ENCODE peak calls at places on chromosomes 3 and 15, in six cellular contexts. One of them, this sample, is unnamed.

GRCh38 chr3:144358191-144358590 is 386.6 kb downstream of the DIPK2A start:
- DNase-seq in endothelial cell of umbilical vein: no peak
- DNase-seq in H1: no peak
- DNase-seq in K562: no peak
- DNase-seq in GM12878: no peak
- DNase-seq in HepG2: no peak
- DNase-seq in this sample: no peak

GRCh38 chr3:24288538-24289236 is 206.0 kb downstream of the THRB start:
- DNase-seq in H1: no peak
- DNase-seq in GM12878: no peak
- DNase-seq in K562: no peak
- DNase-seq in HepG2: no peak
- DNase-seq in endothelial cell of umbilical vein: no peak
- DNase-seq in this sample: no peak

GRCh38 chr3:110680365-110680909 is 391.2 kb upstream of the NECTIN3 start:
- DNase-seq in endothelial cell of umbilical vein: no peak
- DNase-seq in H1: no peak
- DNase-seq in GM12878: no peak
- DNase-seq in HepG2: no peak
- DNase-seq in K562: no peak
- DNase-seq in this sample: no peak

GRCh38 chr3:112539825-112540517 is 21.8 kb downstream of the ATG3 start:
- DNase-seq in K562: no peak
- DNase-seq in GM12878: peak; percentile 38
- DNase-seq in endothelial cell of umbilical vein: no peak
- DNase-seq in HepG2: no peak
- DNase-seq in H1: no peak
- DNase-seq in this sample: no peak

GRCh38 chr15:94856267-94856854 is 625.0 kb downstream of the MCTP2 start:
- DNase-seq in H1: no peak
- DNase-seq in GM12878: no peak
- DNase-seq in K562: peak; percentile 28
- DNase-seq in HepG2: no peak
- DNase-seq in endothelial cell of umbilical vein: no peak
- DNase-seq in this sample: no peak

GRCh38 chr3:161233557-161233956 is 12.4 kb downstream of the NMD3 start:
- DNase-seq in H1: no peak
- DNase-seq in endothelial cell of umbilical vein: no peak
- DNase-seq in K562: no peak
- DNase-seq in GM12878: no peak
- DNase-seq in HepG2: no peak
- DNase-seq in this sample: no peak

GRCh38 chr3:127675651-127676391 is 3.1 kb downstream of the ABTB1 start:
- DNase-seq in endothelial cell of umbilical vein: no peak
- DNase-seq in K562: no peak
- DNase-seq in GM12878: no peak
- DNase-seq in H1: peak; percentile 39
- DNase-seq in HepG2: no peak
- DNase-seq in this sample: no peak

GRCh38 chr3:175129571-175129970 is 270.4 kb downstream of the NAALADL2 start:
- DNase-seq in GM12878: no peak
- DNase-seq in H1: no peak
- DNase-seq in K562: no peak
- DNase-seq in HepG2: no peak
- DNase-seq in endothelial cell of umbilical vein: no peak
- DNase-seq in this sample: no peak

GRCh38 chr3:132167870-132168269 is 133.1 kb upstream of the CPNE4 start:
- DNase-seq in H1: no peak
- DNase-seq in endothelial cell of umbilical vein: no peak
- DNase-seq in K562: no peak
- DNase-seq in GM12878: no peak
- DNase-seq in HepG2: no peak
- DNase-seq in this sample: no peak

GRCh38 chr3:48426401-48426909 is 3.4 kb downstream of the PLXNB1 start:
- DNase-seq in K562: no peak
- DNase-seq in HepG2: no peak
- DNase-seq in GM12878: no peak
- DNase-seq in H1: no peak
- DNase-seq in endothelial cell of umbilical vein: no peak
- DNase-seq in this sample: no peak

GRCh38 chr3:57778499-57778898 is 22.4 kb downstream of the SLMAP start:
- DNase-seq in K562: no peak
- DNase-seq in GM12878: no peak
- DNase-seq in HepG2: no peak
- DNase-seq in H1: no peak
- DNase-seq in endothelial cell of umbilical vein: no peak
- DNase-seq in this sample: no peak

GRCh38 chr3:143822374-143822773 is 25.9 kb downstream of the SLC9A9 start:
- DNase-seq in H1: no peak
- DNase-seq in endothelial cell of umbilical vein: no peak
- DNase-seq in HepG2: no peak
- DNase-seq in K562: no peak
- DNase-seq in GM12878: no peak
- DNase-seq in this sample: no peak

GRCh38 chr3:128294999-128295468 is 141.8 kb downstream of the EEFSEC start:
- DNase-seq in GM12878: no peak
- DNase-seq in endothelial cell of umbilical vein: no peak
- DNase-seq in HepG2: no peak
- DNase-seq in H1: peak; percentile 35
- DNase-seq in K562: no peak
- DNase-seq in this sample: no peak

GRCh38 chr3:46865034-46865507 is 1.8 kb upstream of the MYL3 start:
- DNase-seq in HepG2: no peak
- DNase-seq in K562: no peak
- DNase-seq in GM12878: no peak
- DNase-seq in endothelial cell of umbilical vein: no peak
- DNase-seq in H1: no peak
- DNase-seq in this sample: no peak

GRCh38 chr3:23254287-23254686 is 51.2 kb downstream of the UBE2E2 start:
- DNase-seq in K562: no peak
- DNase-seq in H1: no peak
- DNase-seq in HepG2: no peak
- DNase-seq in endothelial cell of umbilical vein: no peak
- DNase-seq in GM12878: no peak
- DNase-seq in this sample: no peak

GRCh38 chr3:34947849-34948248 is 691.5 kb upstream of the ARPP21 start:
- DNase-seq in H1: no peak
- DNase-seq in K562: no peak
- DNase-seq in endothelial cell of umbilical vein: peak; percentile 2
- DNase-seq in HepG2: no peak
- DNase-seq in GM12878: no peak
- DNase-seq in this sample: no peak

GRCh38 chr15:34654625-34655024 is 71.2 kb upstream of the GOLGA8B start:
- DNase-seq in H1: no peak
- DNase-seq in endothelial cell of umbilical vein: no peak
- DNase-seq in GM12878: no peak
- DNase-seq in HepG2: no peak
- DNase-seq in K562: no peak
- DNase-seq in this sample: no peak

GRCh38 chr3:179181021-179181472 is 32.9 kb downstream of the PIK3CA start:
- DNase-seq in HepG2: no peak
- DNase-seq in endothelial cell of umbilical vein: peak; percentile 77
- DNase-seq in GM12878: no peak
- DNase-seq in H1: no peak
- DNase-seq in K562: no peak
- DNase-seq in this sample: no peak

GRCh38 chr3:128188958-128189357 is 35.7 kb downstream of the EEFSEC start:
- DNase-seq in H1: no peak
- DNase-seq in K562: no peak
- DNase-seq in HepG2: no peak
- DNase-seq in endothelial cell of umbilical vein: no peak
- DNase-seq in GM12878: no peak
- DNase-seq in this sample: no peak

GRCh38 chr3:53518495-53518981 is 24.1 kb downstream of the CACNA1D start:
- DNase-seq in HepG2: no peak
- DNase-seq in GM12878: no peak
- DNase-seq in H1: no peak
- DNase-seq in endothelial cell of umbilical vein: no peak
- DNase-seq in K562: no peak
- DNase-seq in this sample: no peak

GRCh38 chr3:113559011-113559410 is 26.7 kb downstream of the SIDT1 start:
- DNase-seq in endothelial cell of umbilical vein: no peak
- DNase-seq in K562: no peak
- DNase-seq in GM12878: no peak
- DNase-seq in H1: no peak
- DNase-seq in HepG2: no peak
- DNase-seq in this sample: no peak

GRCh38 chr3:166444756-166445155 is 607.5 kb upstream of the BCHE start:
- DNase-seq in H1: no peak
- DNase-seq in HepG2: no peak
- DNase-seq in GM12878: no peak
- DNase-seq in K562: no peak
- DNase-seq in endothelial cell of umbilical vein: no peak
- DNase-seq in this sample: no peak

GRCh38 chr3:106332884-106333283 is 464.1 kb upstream of the CBLB start:
- DNase-seq in endothelial cell of umbilical vein: no peak
- DNase-seq in HepG2: no peak
- DNase-seq in K562: no peak
- DNase-seq in H1: no peak
- DNase-seq in GM12878: peak; percentile 37
- DNase-seq in this sample: no peak

GRCh38 chr3:122959339-122959738 is 68.2 kb downstream of the SEMA5B start:
- DNase-seq in HepG2: no peak
- DNase-seq in H1: no peak
- DNase-seq in endothelial cell of umbilical vein: no peak
- DNase-seq in GM12878: no peak
- DNase-seq in K562: no peak
- DNase-seq in this sample: no peak

GRCh38 chr3:122964844-122965243 is 62.7 kb downstream of the SEMA5B start:
- DNase-seq in endothelial cell of umbilical vein: no peak
- DNase-seq in HepG2: no peak
- DNase-seq in H1: no peak
- DNase-seq in K562: no peak
- DNase-seq in GM12878: no peak
- DNase-seq in this sample: no peak

GRCh38 chr3:122960652-122961051 is 66.9 kb downstream of the SEMA5B start:
- DNase-seq in endothelial cell of umbilical vein: no peak
- DNase-seq in K562: no peak
- DNase-seq in H1: no peak
- DNase-seq in HepG2: no peak
- DNase-seq in GM12878: no peak
- DNase-seq in this sample: no peak

GRCh38 chr3:122961146-122961545 is 66.4 kb downstream of the SEMA5B start:
- DNase-seq in K562: no peak
- DNase-seq in H1: no peak
- DNase-seq in endothelial cell of umbilical vein: no peak
- DNase-seq in GM12878: no peak
- DNase-seq in HepG2: no peak
- DNase-seq in this sample: no peak

GRCh38 chr3:122962149-122962548 is 65.4 kb downstream of the SEMA5B start:
- DNase-seq in H1: no peak
- DNase-seq in HepG2: no peak
- DNase-seq in endothelial cell of umbilical vein: no peak
- DNase-seq in GM12878: no peak
- DNase-seq in K562: no peak
- DNase-seq in this sample: no peak
- TF ChIP-seq EZH2 in H1: no peak
- TF ChIP-seq EZH2 in HepG2: no peak
- TF ChIP-seq EZH2 in endothelial cell of umbilical vein: no peak
- TF ChIP-seq EZH2 in GM12878: no peak
- TF ChIP-seq EZH2 in K562: no peak
- TF ChIP-seq EZH2 in this sample: no peak

DNA sequence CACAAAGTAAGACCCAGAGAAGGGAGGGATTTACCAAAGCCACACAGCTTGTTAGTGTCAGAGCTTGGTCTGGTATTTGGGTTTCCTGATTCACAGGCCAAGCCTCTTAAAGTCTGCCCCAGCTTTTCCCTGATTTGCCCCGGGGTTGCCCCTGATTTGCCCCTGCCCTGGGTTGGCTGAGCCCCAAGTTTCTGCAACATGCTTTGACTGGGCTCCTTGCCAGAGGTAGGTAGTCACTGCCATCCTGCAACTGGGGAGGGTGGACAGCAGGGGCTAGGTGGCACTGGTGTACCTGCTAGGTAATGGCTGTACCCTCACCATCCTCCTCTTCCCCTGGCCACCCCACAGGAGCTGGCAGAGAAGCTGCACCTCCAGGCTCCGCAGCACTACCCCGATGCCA is 2.5 kb downstream of the MPI start:
- DNase-seq in endothelial cell of umbilical vein: no peak
- DNase-seq in K562: no peak
- DNase-seq in H1: no peak
- DNase-seq in HepG2: no peak
- DNase-seq in GM12878: no peak
- DNase-seq in this sample: no peak
- TF ChIP-seq MAX in endothelial cell of umbilical vein: no peak
- TF ChIP-seq MAX in K562: no peak
- TF ChIP-seq MAX in H1: no peak
- TF ChIP-seq MAX in HepG2: no peak
- TF ChIP-seq MAX in GM12878: no peak
- TF ChIP-seq MAX in this sample: no peak

DNA sequence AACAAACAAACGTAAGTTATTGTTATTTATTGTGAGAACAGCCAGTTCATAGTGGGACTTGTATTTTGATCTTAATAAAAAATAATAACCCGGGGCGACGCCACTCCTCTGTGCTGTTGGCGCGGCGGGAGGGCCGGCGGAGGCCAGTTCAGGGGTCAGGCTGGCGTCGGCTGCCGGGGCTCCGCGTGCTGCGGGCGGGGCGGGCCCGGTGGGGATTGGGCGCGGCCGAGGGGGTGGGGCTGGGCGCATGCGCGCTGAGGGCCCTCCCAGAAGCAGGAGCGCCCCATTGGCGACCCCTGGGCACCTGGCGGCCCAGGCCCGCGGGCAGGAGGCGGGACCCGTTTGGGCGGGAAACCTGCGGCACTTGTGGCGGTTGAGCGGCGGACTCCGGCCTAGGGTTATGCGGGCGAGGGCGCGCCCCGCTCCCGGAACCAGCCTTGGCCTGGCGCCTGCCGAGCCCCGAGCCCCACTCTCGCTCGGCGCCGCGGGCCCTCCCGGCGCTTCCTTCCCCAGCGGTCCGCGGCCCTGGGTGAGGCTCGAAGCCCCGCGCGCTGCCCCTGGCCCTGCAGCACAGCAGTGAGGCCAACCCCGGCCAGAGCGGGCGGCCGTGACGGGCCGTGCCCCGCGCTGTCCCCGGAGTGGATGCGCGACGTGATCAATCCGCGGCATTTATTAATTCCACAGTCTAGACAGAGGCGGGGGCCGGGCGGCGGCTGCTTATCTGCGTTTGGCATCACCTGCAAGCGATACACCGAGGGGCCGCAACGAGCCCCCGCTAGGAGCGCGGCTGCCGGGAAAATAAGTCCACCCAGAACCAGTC is 6.0 kb downstream of the ISL2 start:
- DNase-seq in GM12878: no peak
- DNase-seq in K562: no peak
- DNase-seq in H1: peak; percentile 87
- DNase-seq in endothelial cell of umbilical vein: no peak
- DNase-seq in HepG2: no peak
- DNase-seq in this sample: no peak
- TF ChIP-seq EZH2 in GM12878: no peak
- TF ChIP-seq EZH2 in K562: no peak
- TF ChIP-seq EZH2 in H1: peak; percentile 68
- TF ChIP-seq EZH2 in endothelial cell of umbilical vein: peak; percentile 92
- TF ChIP-seq EZH2 in HepG2: no peak
- TF ChIP-seq EZH2 in this sample: no peak

DNA sequence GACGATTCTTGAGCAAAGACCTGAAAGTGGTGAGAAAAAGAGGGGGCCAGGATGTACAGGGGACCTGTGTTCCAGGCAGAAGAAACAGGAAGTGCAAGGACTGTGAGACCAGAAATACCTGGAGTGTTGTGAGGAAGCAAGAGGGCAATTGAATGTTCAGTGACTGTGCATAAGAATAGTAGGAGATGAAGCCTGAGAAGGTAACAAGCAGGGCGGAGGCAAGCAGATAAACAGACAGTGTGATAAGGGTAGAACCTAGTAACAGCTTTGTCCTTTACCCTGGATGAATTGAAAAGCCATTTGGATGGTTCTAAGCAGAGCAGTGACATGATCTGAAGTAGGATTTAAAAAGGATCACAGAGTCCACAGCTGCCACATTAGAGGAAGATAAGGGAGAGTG is 4.0 kb upstream of the PLOD2 start:
- DNase-seq in HepG2: no peak
- DNase-seq in H1: no peak
- DNase-seq in K562: no peak
- DNase-seq in endothelial cell of umbilical vein: no peak
- DNase-seq in GM12878: no peak
- DNase-seq in this sample: no peak
- TF ChIP-seq MAX in HepG2: no peak
- TF ChIP-seq MAX in H1: no peak
- TF ChIP-seq MAX in K562: no peak
- TF ChIP-seq MAX in endothelial cell of umbilical vein: no peak
- TF ChIP-seq MAX in GM12878: no peak
- TF ChIP-seq MAX in this sample: no peak